ENCODE peak calls at places on chromosomes 12 and 14, in ten cellular contexts. P is left colon; Q is esophagus squamous epithelium; I is COR-L47; N is effector memory CD4-positive, alpha-beta T cell; G is cardiac septum; L is thoracic aorta; C is stimulated activated CD4-positive, alpha-beta T cell treated with anti-CD3 and anti-CD28 coated beads, Interleukin-15, amount 100 ng/mL, for 24 hours; S is GDM1; O is transverse colon. T is an unnamed sample.

GRCh38 chr14:54738009-54738408 is 164.6 kb downstream of the GCH1 start:
- DNase-seq in P (no peak), Q (no peak), I (no peak), N (no peak), G (no peak), L (no peak), C (no peak), S (peak), O (no peak), T (no peak)

GRCh38 chr14:61564623-61565091 is 130.7 kb upstream of the HIF1A start:
- DNase-seq in P (no peak), Q (no peak), I (no peak), N (no peak), G (no peak), L (no peak), C (no peak), S (no peak), O (no peak), T (peak)

GRCh38 chr12:76018111-76018510 is 13.5 kb downstream of the PHLDA1 start:
- DNase-seq in P (no peak), Q (no peak), I (no peak), N (no peak), G (no peak), L (no peak), C (no peak), S (no peak), O (no peak), T (no peak)

GRCh38 chr12:59650594-59651229 is 54.9 kb downstream of the SLC16A7 start:
- DNase-seq in P (no peak), Q (no peak), I (peak), N (no peak), G (no peak), L (no peak), C (no peak), S (no peak), O (no peak), T (peak)

GRCh38 chr12:109717390-109718357 is 4.0 kb downstream of the FAM222A start:
- DNase-seq in P (no peak), Q (no peak), I (no peak), N (no peak), G (no peak), L (no peak), C (no peak), S (no peak), O (no peak), T (no peak)

GRCh38 chr14:55099741-55100140 is 29.3 kb upstream of the LGALS3 start:
- DNase-seq in P (no peak), Q (no peak), I (no peak), N (no peak), G (no peak), L (no peak), C (no peak), S (no peak), O (no peak), T (no peak)

GRCh38 chr12:20044836-20045235 is 323.5 kb upstream of the PDE3A start:
- DNase-seq in P (no peak), Q (no peak), I (no peak), N (no peak), G (no peak), L (no peak), C (no peak), S (no peak), O (no peak), T (no peak)

GRCh38 chr12:93223440-93224426 is 154.0 kb upstream of the NUDT4 start:
- DNase-seq in P (peak), Q (no peak), I (no peak), N (no peak), G (no peak), L (no peak), C (no peak), S (no peak), O (no peak), T (no peak)

GRCh38 chr12:1883513-1883912 is 34.9 kb downstream of the CACNA2D4 start:
- DNase-seq in P (no peak), Q (no peak), I (no peak), N (no peak), G (no peak), L (no peak), C (no peak), S (no peak), O (no peak), T (no peak)

GRCh38 chr14:101201535-101202125 is 298.1 kb upstream of the RTL1 start:
- DNase-seq in P (no peak), Q (no peak), I (no peak), N (no peak), G (peak), L (no peak), C (no peak), S (no peak), O (no peak), T (no peak)

GRCh38 chr14:95341115-95341514 is 21.4 kb upstream of the CLMN start:
- DNase-seq in P (no peak), Q (no peak), I (no peak), N (no peak), G (peak), L (no peak), C (no peak), S (no peak), O (no peak), T (no peak)

GRCh38 chr14:36014236-36014635 is 162.3 kb downstream of the PTCSC3 start:
- DNase-seq in P (no peak), Q (no peak), I (no peak), N (no peak), G (no peak), L (no peak), C (no peak), S (no peak), O (no peak), T (no peak)

GRCh38 chr12:53750812-53751335 is 905 bp downstream of the CISTR start:
- DNase-seq in P (peak), Q (no peak), I (no peak), N (no peak), G (no peak), L (no peak), C (no peak), S (no peak), O (peak), T (no peak)

GRCh38 chr12:116459011-116459410 is 100.2 kb upstream of the MAP1LC3B2 start:
- DNase-seq in P (no peak), Q (no peak), I (no peak), N (no peak), G (no peak), L (no peak), C (no peak), S (no peak), O (no peak), T (no peak)

GRCh38 chr12:26011099-26011498 is 52.6 kb downstream of the RASSF8 start:
- DNase-seq in P (no peak), Q (no peak), I (no peak), N (no peak), G (no peak), L (no peak), C (no peak), S (no peak), O (no peak), T (no peak)

GRCh38 chr14:75317148-75317547 is 38.5 kb downstream of the FOS start:
- DNase-seq in P (no peak), Q (no peak), I (no peak), N (no peak), G (no peak), L (no peak), C (no peak), S (no peak), O (no peak), T (no peak)

GRCh38 chr14:64956697-64957412 is 14.3 kb upstream of the GPX2 start:
- DNase-seq in P (no peak), Q (no peak), I (no peak), N (no peak), G (peak), L (no peak), C (no peak), S (no peak), O (no peak), T (no peak)

GRCh38 chr12:94046626-94047410 is 101.6 kb upstream of the PLXNC1 start:
- DNase-seq in P (no peak), Q (no peak), I (no peak), N (no peak), G (no peak), L (no peak), C (no peak), S (no peak), O (no peak), T (no peak)

GRCh38 chr14:55124774-55125372 is 4.2 kb upstream of the LGALS3 start:
- DNase-seq in P (no peak), Q (no peak), I (no peak), N (no peak), G (no peak), L (no peak), C (no peak), S (no peak), O (no peak), T (no peak)

GRCh38 chr12:68416826-68417225 is 84.7 kb upstream of the MDM1 start:
- DNase-seq in P (no peak), Q (no peak), I (no peak), N (no peak), G (no peak), L (no peak), C (no peak), S (no peak), O (no peak), T (no peak)

GRCh38 chr14:22268875-22269274 is 320.1 kb downstream of the DAD1 start:
- DNase-seq in P (no peak), Q (no peak), I (no peak), N (no peak), G (no peak), L (no peak), C (no peak), S (no peak), O (no peak), T (peak)